ENCODE peak calls at places on chromosomes 13 and 19, in five cellular contexts. S, A, J, U and X are unnamed samples.

GRCh38 chr19:13234518-13234917 is 84.3 kb downstream of the IER2 start:
- DNase-seq in A (peak), S (no peak), U (no peak), J (peak), X (peak)

GRCh38 chr13:36029171-36029570 is 102.0 kb downstream of the DCLK1 start:
- DNase-seq in A (no peak), U (no peak), J (no peak), S (no peak), X (peak)

GRCh38 chr19:34707661-34708060 is 26.4 kb upstream of the ZNF181 start:
- DNase-seq in S (no peak), J (no peak), U (no peak), A (no peak), X (no peak)

GRCh38 chr19:46115396-46116109 is 8.9 kb downstream of the IGFL3 start:
- DNase-seq in A (no peak), U (no peak), J (no peak), S (no peak), X (peak)

GRCh38 chr19:44113784-44114390 is 688 bp downstream of the ZNF225 start:
- DNase-seq in S (no peak), J (no peak), U (no peak), A (no peak), X (peak)

GRCh38 chr13:70964124-70964523 is 855.9 kb upstream of the KLHL1 start:
- DNase-seq in A (no peak), U (no peak), S (no peak), J (no peak), X (no peak)

GRCh38 chr13:24183741-24184182 is 23.2 kb downstream of the SPATA13 start:
- DNase-seq in A (no peak), J (no peak), U (no peak), S (no peak), X (no peak)

GRCh38 chr19:7921302-7921954 is 1.3 kb downstream of the SNAPC2 start:
- DNase-seq in S (no peak), U (no peak), A (no peak), J (no peak), X (peak)

GRCh38 chr13:52916483-52916990 is 68.1 kb upstream of the PCDH8 start:
- DNase-seq in A (no peak), J (no peak), U (no peak), S (no peak), X (no peak)

GRCh38 chr19:5572556-5573286 is 5.0 kb upstream of the TINCR start:
- DNase-seq in A (no peak), S (no peak), U (no peak), J (no peak), X (no peak)

GRCh38 chr19:31511696-31512095 is 162.5 kb upstream of the TSHZ3 start:
- DNase-seq in A (no peak), S (no peak), U (no peak), J (no peak), X (no peak)

GRCh38 chr19:51127755-51128154 is 3.0 kb downstream of the SIGLEC9 start:
- DNase-seq in S (no peak), J (no peak), A (no peak), U (peak), X (no peak)

GRCh38 chr19:3178377-3178972 is at the start of gene S1PR4:
- DNase-seq in U (no peak), J (peak), S (no peak), A (no peak), X (peak)

GRCh38 chr13:108786578-108787100 is 157.2 kb downstream of the MYO16 start:
- DNase-seq in S (no peak), J (no peak), U (no peak), A (no peak), X (no peak)

GRCh38 chr19:54418030-54418929 is 3.0 kb downstream of the TTYH1 start:
- DNase-seq in A (no peak), U (peak), S (peak), J (no peak), X (peak)